ENCODE peak calls at places on chromosomes 6 and 20, in six cellular contexts. One of them, this sample, is unnamed.
A peak's percentile ranks its signal among the peaks of the same experiment; 100 is the strongest.

GRCh38 chr20:36065427-36065998 is 89.0 kb upstream of the EPB41L1 start:
- DNase-seq in A673: no peak
- DNase-seq in mesendoderm: no peak
- DNase-seq in IMR-90: no peak
- DNase-seq in prostate gland: no peak
- DNase-seq in right atrium auricular region: no peak
- DNase-seq in this sample: no peak

GRCh38 chr6:107419747-107420146 is 39.6 kb downstream of the PDSS2 start:
- DNase-seq in mesendoderm: peak; percentile 33
- DNase-seq in prostate gland: no peak
- DNase-seq in right atrium auricular region: no peak
- DNase-seq in IMR-90: no peak
- DNase-seq in A673: no peak
- DNase-seq in this sample: no peak

GRCh38 chr20:13857304-13857703 is 72.5 kb downstream of the NDUFAF5 start:
- DNase-seq in mesendoderm: no peak
- DNase-seq in A673: no peak
- DNase-seq in IMR-90: no peak
- DNase-seq in right atrium auricular region: no peak
- DNase-seq in prostate gland: no peak
- DNase-seq in this sample: no peak

GRCh38 chr20:51143652-51144051 is 120.7 kb upstream of the KCNG1 start:
- DNase-seq in prostate gland: no peak
- DNase-seq in right atrium auricular region: no peak
- DNase-seq in A673: no peak
- DNase-seq in mesendoderm: no peak
- DNase-seq in IMR-90: no peak
- DNase-seq in this sample: no peak

GRCh38 chr6:70956451-70957283 is at the start of gene B3GAT2:
- DNase-seq in prostate gland: peak; percentile 7
- DNase-seq in right atrium auricular region: no peak
- DNase-seq in mesendoderm: peak; percentile 69
- DNase-seq in IMR-90: peak; percentile 3
- DNase-seq in A673: peak; percentile 14
- DNase-seq in this sample: no peak

GRCh38 chr6:25220853-25221252 is 58.3 kb upstream of the CARMIL1 start:
- DNase-seq in A673: no peak
- DNase-seq in prostate gland: peak; percentile 10
- DNase-seq in IMR-90: no peak
- DNase-seq in right atrium auricular region: no peak
- DNase-seq in mesendoderm: no peak
- DNase-seq in this sample: no peak

GRCh38 chr6:355373-355772 is 36.2 kb upstream of the IRF4 start:
- DNase-seq in prostate gland: no peak
- DNase-seq in mesendoderm: no peak
- DNase-seq in IMR-90: no peak
- DNase-seq in right atrium auricular region: no peak
- DNase-seq in A673: no peak
- DNase-seq in this sample: no peak

GRCh38 chr20:17227669-17228623 is 1.1 kb downstream of the PCSK2 start:
- DNase-seq in IMR-90: peak; percentile 1
- DNase-seq in right atrium auricular region: no peak
- DNase-seq in A673: peak; percentile 86
- DNase-seq in prostate gland: no peak
- DNase-seq in mesendoderm: peak; percentile 86
- DNase-seq in this sample: no peak

GRCh38 chr6:110181131-110182027 is 1.2 kb downstream of the CDC40 start:
- DNase-seq in A673: peak; percentile 26
- DNase-seq in right atrium auricular region: no peak
- DNase-seq in prostate gland: no peak
- DNase-seq in mesendoderm: no peak
- DNase-seq in IMR-90: peak; percentile 18
- DNase-seq in this sample: no peak

GRCh38 chr20:8388707-8389106 is 256.6 kb downstream of the PLCB1 start:
- DNase-seq in IMR-90: peak; percentile 18
- DNase-seq in right atrium auricular region: no peak
- DNase-seq in A673: no peak
- DNase-seq in mesendoderm: no peak
- DNase-seq in prostate gland: no peak
- DNase-seq in this sample: no peak

GRCh38 chr6:139762587-139763031 is 388.2 kb upstream of the CITED2 start:
- DNase-seq in right atrium auricular region: no peak
- DNase-seq in prostate gland: no peak
- DNase-seq in A673: no peak
- DNase-seq in IMR-90: peak; percentile 19
- DNase-seq in mesendoderm: no peak
- DNase-seq in this sample: no peak

GRCh38 chr20:38831049-38831691 is 25.7 kb downstream of the PPP1R16B start:
- DNase-seq in A673: no peak
- DNase-seq in right atrium auricular region: no peak
- DNase-seq in prostate gland: no peak
- DNase-seq in mesendoderm: no peak
- DNase-seq in IMR-90: no peak
- DNase-seq in this sample: no peak

GRCh38 chr6:119521251-119521650 is 171.7 kb upstream of the MAN1A1 start:
- DNase-seq in prostate gland: no peak
- DNase-seq in A673: no peak
- DNase-seq in mesendoderm: no peak
- DNase-seq in IMR-90: no peak
- DNase-seq in right atrium auricular region: no peak
- DNase-seq in this sample: no peak

GRCh38 chr6:109595998-109596397 is 95.0 kb downstream of the AK9 start:
- DNase-seq in IMR-90: peak; percentile 57
- DNase-seq in prostate gland: no peak
- DNase-seq in right atrium auricular region: no peak
- DNase-seq in A673: peak; percentile 42
- DNase-seq in mesendoderm: peak; percentile 73
- DNase-seq in this sample: no peak

GRCh38 chr20:11216451-11217314 is 542.9 kb upstream of the JAG1 start:
- DNase-seq in IMR-90: peak; percentile 82
- DNase-seq in A673: peak; percentile 39
- DNase-seq in right atrium auricular region: no peak
- DNase-seq in mesendoderm: no peak
- DNase-seq in prostate gland: no peak
- DNase-seq in this sample: no peak

GRCh38 chr20:14336667-14337066 is 745 bp downstream of the FLRT3 start:
- DNase-seq in IMR-90: peak; percentile 16
- DNase-seq in prostate gland: no peak
- DNase-seq in mesendoderm: peak; percentile 62
- DNase-seq in right atrium auricular region: no peak
- DNase-seq in A673: no peak
- DNase-seq in this sample: no peak

GRCh38 chr6:134034951-134035822 is 17.2 kb downstream of the SLC2A12 start:
- DNase-seq in A673: no peak
- DNase-seq in right atrium auricular region: no peak
- DNase-seq in prostate gland: no peak
- DNase-seq in mesendoderm: no peak
- DNase-seq in IMR-90: no peak
- DNase-seq in this sample: no peak

GRCh38 chr6:104771258-104771832 is 88.4 kb downstream of the HACE1 start:
- DNase-seq in prostate gland: no peak
- DNase-seq in IMR-90: peak; percentile 44
- DNase-seq in right atrium auricular region: no peak
- DNase-seq in A673: peak; percentile 59
- DNase-seq in mesendoderm: peak; percentile 36
- DNase-seq in this sample: no peak

GRCh38 chr6:52546678-52547077 is 30.2 kb downstream of the TRAM2 start:
- DNase-seq in A673: no peak
- DNase-seq in prostate gland: no peak
- DNase-seq in right atrium auricular region: no peak
- DNase-seq in IMR-90: no peak
- DNase-seq in mesendoderm: no peak
- DNase-seq in this sample: no peak

GRCh38 chr6:70413829-70414494 is 654 bp downstream of the FAM135A start:
- DNase-seq in mesendoderm: peak; percentile 50
- DNase-seq in A673: peak; percentile 47
- DNase-seq in right atrium auricular region: no peak
- DNase-seq in prostate gland: no peak
- DNase-seq in IMR-90: no peak
- DNase-seq in this sample: no peak

GRCh38 chr6:170445487-170445886 is 107.6 kb downstream of the PSMB1 start:
- DNase-seq in prostate gland: no peak
- DNase-seq in mesendoderm: no peak
- DNase-seq in A673: no peak
- DNase-seq in right atrium auricular region: no peak
- DNase-seq in IMR-90: no peak
- DNase-seq in this sample: no peak

GRCh38 chr6:166931426-166931970 is 24.9 kb downstream of the RNASET2 start:
- DNase-seq in IMR-90: no peak
- DNase-seq in mesendoderm: no peak
- DNase-seq in A673: no peak
- DNase-seq in right atrium auricular region: no peak
- DNase-seq in prostate gland: no peak
- DNase-seq in this sample: no peak

GRCh38 chr20:9617062-9617461 is 102.7 kb downstream of the LAMP5 start:
- DNase-seq in A673: peak; percentile 77
- DNase-seq in mesendoderm: peak; percentile 67
- DNase-seq in right atrium auricular region: peak; percentile 61
- DNase-seq in IMR-90: peak; percentile 66
- DNase-seq in prostate gland: peak; percentile 65
- DNase-seq in this sample: no peak

GRCh38 chr20:58553841-58554240 is 38.6 kb upstream of the APCDD1L start:
- DNase-seq in A673: no peak
- DNase-seq in mesendoderm: no peak
- DNase-seq in IMR-90: peak; percentile 70
- DNase-seq in right atrium auricular region: peak; percentile 59
- DNase-seq in prostate gland: no peak
- DNase-seq in this sample: no peak

GRCh38 chr20:47610945-47611250 is 109.2 kb downstream of the NCOA3 start:
- DNase-seq in prostate gland: no peak
- DNase-seq in A673: no peak
- DNase-seq in IMR-90: no peak
- DNase-seq in right atrium auricular region: no peak
- DNase-seq in mesendoderm: no peak
- DNase-seq in this sample: no peak

GRCh38 chr20:63084563-63084927 is 77.8 kb upstream of the BHLHE23 start:
- DNase-seq in A673: no peak
- DNase-seq in IMR-90: no peak
- DNase-seq in mesendoderm: no peak
- DNase-seq in prostate gland: no peak
- DNase-seq in right atrium auricular region: no peak
- DNase-seq in this sample: no peak
- H3K4me3 ChIP-seq in A673: no peak overlapping the region
- H3K4me3 ChIP-seq in IMR-90: no peak overlapping the region
- H3K4me3 ChIP-seq in mesendoderm: no peak overlapping the region
- H3K4me3 ChIP-seq in prostate gland: no peak overlapping the region
- H3K4me3 ChIP-seq in right atrium auricular region: no peak overlapping the region
- H3K4me3 ChIP-seq in this sample: no peak overlapping the region

GRCh38 chr6:38214159-38214558 is 394.6 kb downstream of the ZFAND3 start:
- DNase-seq in A673: no peak
- DNase-seq in IMR-90: no peak
- DNase-seq in right atrium auricular region: no peak
- DNase-seq in prostate gland: no peak
- DNase-seq in mesendoderm: no peak
- DNase-seq in this sample: no peak

GRCh38 chr6:38212116-38212515 is 392.6 kb downstream of the ZFAND3 start:
- DNase-seq in A673: no peak
- DNase-seq in IMR-90: no peak
- DNase-seq in prostate gland: no peak
- DNase-seq in mesendoderm: peak; percentile 62
- DNase-seq in right atrium auricular region: no peak
- DNase-seq in this sample: no peak

GRCh38 chr6:38212579-38212978 is 393.1 kb downstream of the ZFAND3 start:
- DNase-seq in right atrium auricular region: no peak
- DNase-seq in mesendoderm: peak; percentile 73
- DNase-seq in IMR-90: no peak
- DNase-seq in prostate gland: no peak
- DNase-seq in A673: peak; percentile 71
- DNase-seq in this sample: no peak

GRCh38 chr6:38215225-38215624 is 395.7 kb downstream of the ZFAND3 start:
- DNase-seq in right atrium auricular region: no peak
- DNase-seq in A673: no peak
- DNase-seq in prostate gland: no peak
- DNase-seq in IMR-90: no peak
- DNase-seq in mesendoderm: no peak
- DNase-seq in this sample: no peak

GRCh38 chr6:38213275-38213674 is 393.7 kb downstream of the ZFAND3 start:
- DNase-seq in IMR-90: no peak
- DNase-seq in mesendoderm: no peak
- DNase-seq in right atrium auricular region: no peak
- DNase-seq in prostate gland: no peak
- DNase-seq in A673: no peak
- DNase-seq in this sample: no peak
- H3K27ac ChIP-seq in IMR-90: no peak overlapping the region
- H3K27ac ChIP-seq in mesendoderm: peak overlapping the region; percentile 45
- H3K27ac ChIP-seq in right atrium auricular region: peak overlapping the region; percentile 41
- H3K27ac ChIP-seq in prostate gland: peak overlapping the region; percentile 9
- H3K27ac ChIP-seq in A673: peak overlapping the region; percentile 26
- H3K27ac ChIP-seq in this sample: peak overlapping the region; percentile 73

DNA sequence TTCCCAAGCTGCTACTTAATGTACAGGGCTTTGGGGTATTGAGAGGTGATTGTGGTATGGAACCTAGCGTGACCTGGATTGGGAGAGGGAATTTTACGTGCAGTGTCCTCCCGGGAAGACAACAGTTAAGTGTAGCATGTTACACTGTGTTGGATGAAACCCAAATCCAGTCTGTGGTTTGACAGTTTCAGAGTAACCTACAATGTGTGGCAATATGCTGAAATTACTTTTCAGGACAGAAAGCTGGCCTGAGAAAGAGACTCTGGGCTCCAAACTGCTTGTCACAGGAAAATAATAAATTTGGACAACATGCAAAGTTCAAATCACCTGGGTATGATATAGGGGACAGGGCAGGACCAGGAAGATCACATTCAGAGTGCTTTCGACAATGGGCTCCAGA is 28.2 kb upstream of the RALGAPA2 start:
- DNase-seq in A673: no peak
- DNase-seq in mesendoderm: no peak
- DNase-seq in IMR-90: no peak
- DNase-seq in right atrium auricular region: no peak
- DNase-seq in prostate gland: no peak
- DNase-seq in this sample: no peak
- H3K4me1 ChIP-seq in A673: peaks cover 91% of the 10 kb centered on the region
- H3K4me1 ChIP-seq in mesendoderm: peaks cover 6% of the 10 kb centered on the region
- H3K4me1 ChIP-seq in IMR-90: no peaks in the 10 kb centered on the region
- H3K4me1 ChIP-seq in right atrium auricular region: no peaks in the 10 kb centered on the region
- H3K4me1 ChIP-seq in prostate gland: peaks cover 8% of the 10 kb centered on the region
- H3K4me1 ChIP-seq in this sample: peaks cover 6% of the 10 kb centered on the region

GRCh38 chr6:26330835-26331808 is 33.9 kb upstream of the BTN3A2 start:
- DNase-seq in IMR-90: peak; percentile 62
- DNase-seq in A673: peak; percentile 79
- DNase-seq in mesendoderm: peak; percentile 84
- DNase-seq in prostate gland: no peak
- DNase-seq in right atrium auricular region: no peak
- DNase-seq in this sample: no peak

GRCh38 chr6:26327450-26328264 is 37.3 kb upstream of the BTN3A2 start:
- DNase-seq in prostate gland: no peak
- DNase-seq in right atrium auricular region: no peak
- DNase-seq in mesendoderm: peak; percentile 91
- DNase-seq in A673: peak; percentile 82
- DNase-seq in IMR-90: peak; percentile 81
- DNase-seq in this sample: no peak

GRCh38 chr6:26328265-26328844 is 36.6 kb upstream of the BTN3A2 start:
- DNase-seq in IMR-90: no peak
- DNase-seq in A673: peak; percentile 54
- DNase-seq in mesendoderm: peak; percentile 64
- DNase-seq in right atrium auricular region: no peak
- DNase-seq in prostate gland: no peak
- DNase-seq in this sample: no peak

GRCh38 chr6:26331809-26332226 is 33.2 kb upstream of the BTN3A2 start:
- DNase-seq in prostate gland: no peak
- DNase-seq in IMR-90: no peak
- DNase-seq in mesendoderm: no peak
- DNase-seq in A673: no peak
- DNase-seq in right atrium auricular region: no peak
- DNase-seq in this sample: no peak

GRCh38 chr6:26329763-26330511 is 35.1 kb upstream of the BTN3A2 start:
- DNase-seq in prostate gland: no peak
- DNase-seq in right atrium auricular region: no peak
- DNase-seq in mesendoderm: peak; percentile 66
- DNase-seq in A673: peak; percentile 79
- DNase-seq in IMR-90: peak; percentile 68
- DNase-seq in this sample: no peak
- H3K4me3 ChIP-seq in prostate gland: no peak overlapping the region
- H3K4me3 ChIP-seq in right atrium auricular region: no peak overlapping the region
- H3K4me3 ChIP-seq in mesendoderm: no peak overlapping the region
- H3K4me3 ChIP-seq in A673: peak overlapping the region; percentile 61
- H3K4me3 ChIP-seq in IMR-90: no peak overlapping the region
- H3K4me3 ChIP-seq in this sample: no peak overlapping the region